ENCODE peak calls at places on chromosomes 1 and 21, in ten cellular contexts. One of them, this sample, is unnamed.

GRCh38 chr1:162732094-162732493 is 58.4 kb upstream of the HSD17B7 start:
- DNase-seq in SK-N-SH: no peak
- DNase-seq in IMR-90: no peak
- DNase-seq in CD8-positive, alpha-beta T cell: no peak
- DNase-seq in foreskin fibroblast: no peak
- DNase-seq in GM23338: no peak
- DNase-seq in neural progenitor cell: peak; percentile 20
- DNase-seq in GM12878: no peak
- DNase-seq in ovary: no peak
- DNase-seq in GM12864: no peak
- DNase-seq in this sample: no peak

GRCh38 chr1:52034050-52034384 is 407 bp upstream of the KTI12 start:
- DNase-seq in CD8-positive, alpha-beta T cell: no peak
- DNase-seq in GM23338: no peak
- DNase-seq in foreskin fibroblast: no peak
- DNase-seq in ovary: no peak
- DNase-seq in neural progenitor cell: no peak
- DNase-seq in IMR-90: no peak
- DNase-seq in GM12864: no peak
- DNase-seq in GM12878: no peak
- DNase-seq in SK-N-SH: no peak
- DNase-seq in this sample: no peak

GRCh38 chr1:28926629-28927441 is 12.5 kb downstream of the EPB41 start:
- DNase-seq in GM12878: peak; percentile 91
- DNase-seq in IMR-90: peak; percentile 4
- DNase-seq in foreskin fibroblast: no peak
- DNase-seq in neural progenitor cell: peak; percentile 23
- DNase-seq in ovary: no peak
- DNase-seq in GM12864: peak; percentile 86
- DNase-seq in SK-N-SH: no peak
- DNase-seq in GM23338: peak; percentile 16
- DNase-seq in CD8-positive, alpha-beta T cell: peak; percentile 45
- DNase-seq in this sample: peak; percentile 92

GRCh38 chr1:205505791-205506190 is 1.3 kb downstream of the CDK18 start:
- DNase-seq in SK-N-SH: no peak
- DNase-seq in neural progenitor cell: no peak
- DNase-seq in ovary: peak; percentile 59
- DNase-seq in CD8-positive, alpha-beta T cell: no peak
- DNase-seq in GM23338: no peak
- DNase-seq in IMR-90: no peak
- DNase-seq in foreskin fibroblast: no peak
- DNase-seq in GM12878: no peak
- DNase-seq in GM12864: no peak
- DNase-seq in this sample: no peak

GRCh38 chr1:151935154-151935553 is 25.8 kb upstream of the THEM4 start:
- DNase-seq in IMR-90: peak; percentile 41
- DNase-seq in GM23338: peak; percentile 19
- DNase-seq in GM12878: no peak
- DNase-seq in neural progenitor cell: no peak
- DNase-seq in foreskin fibroblast: peak; percentile 60
- DNase-seq in ovary: no peak
- DNase-seq in SK-N-SH: no peak
- DNase-seq in GM12864: no peak
- DNase-seq in CD8-positive, alpha-beta T cell: no peak
- DNase-seq in this sample: no peak

GRCh38 chr1:69858534-69858933 is 290.8 kb downstream of the LRRC7 start:
- DNase-seq in CD8-positive, alpha-beta T cell: no peak
- DNase-seq in ovary: no peak
- DNase-seq in SK-N-SH: no peak
- DNase-seq in IMR-90: no peak
- DNase-seq in neural progenitor cell: no peak
- DNase-seq in GM12864: no peak
- DNase-seq in foreskin fibroblast: peak; percentile 33
- DNase-seq in GM12878: no peak
- DNase-seq in GM23338: no peak
- DNase-seq in this sample: no peak

GRCh38 chr1:64757213-64757612 is 12.3 kb downstream of the RAVER2 start:
- DNase-seq in CD8-positive, alpha-beta T cell: no peak
- DNase-seq in GM12864: no peak
- DNase-seq in ovary: no peak
- DNase-seq in SK-N-SH: no peak
- DNase-seq in neural progenitor cell: no peak
- DNase-seq in GM12878: no peak
- DNase-seq in GM23338: no peak
- DNase-seq in IMR-90: no peak
- DNase-seq in foreskin fibroblast: no peak
- DNase-seq in this sample: no peak

GRCh38 chr1:106978477-106979322 is 77.8 kb upstream of the PRMT6 start:
- DNase-seq in GM23338: no peak
- DNase-seq in SK-N-SH: peak; percentile 29
- DNase-seq in foreskin fibroblast: peak; percentile 75
- DNase-seq in neural progenitor cell: no peak
- DNase-seq in IMR-90: peak; percentile 9
- DNase-seq in CD8-positive, alpha-beta T cell: no peak
- DNase-seq in ovary: no peak
- DNase-seq in GM12878: no peak
- DNase-seq in GM12864: no peak
- DNase-seq in this sample: no peak

GRCh38 chr1:115980998-115981993 is 5.0 kb downstream of the SLC22A15 start:
- DNase-seq in IMR-90: peak; percentile 16
- DNase-seq in foreskin fibroblast: peak; percentile 76
- DNase-seq in GM12878: no peak
- DNase-seq in GM12864: no peak
- DNase-seq in SK-N-SH: peak; percentile 73
- DNase-seq in neural progenitor cell: peak; percentile 77
- DNase-seq in GM23338: peak; percentile 90
- DNase-seq in CD8-positive, alpha-beta T cell: no peak
- DNase-seq in ovary: no peak
- DNase-seq in this sample: peak; percentile 44

GRCh38 chr1:6409733-6410132 is 10.0 kb downstream of the HES2 start:
- DNase-seq in neural progenitor cell: no peak
- DNase-seq in ovary: no peak
- DNase-seq in CD8-positive, alpha-beta T cell: no peak
- DNase-seq in IMR-90: no peak
- DNase-seq in GM12864: no peak
- DNase-seq in SK-N-SH: no peak
- DNase-seq in GM23338: no peak
- DNase-seq in GM12878: no peak
- DNase-seq in foreskin fibroblast: no peak
- DNase-seq in this sample: no peak

GRCh38 chr1:183609313-183609712 is 19.1 kb upstream of the NCF2 start:
- DNase-seq in GM12864: no peak
- DNase-seq in foreskin fibroblast: peak; percentile 88
- DNase-seq in GM12878: no peak
- DNase-seq in CD8-positive, alpha-beta T cell: no peak
- DNase-seq in GM23338: peak; percentile 31
- DNase-seq in SK-N-SH: peak; percentile 49
- DNase-seq in IMR-90: peak; percentile 81
- DNase-seq in ovary: peak; percentile 61
- DNase-seq in neural progenitor cell: peak; percentile 17
- DNase-seq in this sample: peak; percentile 83

GRCh38 chr1:100038401-100039306 is 68.9 kb downstream of the SLC35A3 start:
- DNase-seq in neural progenitor cell: peak; percentile 77
- DNase-seq in foreskin fibroblast: peak; percentile 71
- DNase-seq in GM23338: peak; percentile 57
- DNase-seq in ovary: peak; percentile 76
- DNase-seq in GM12878: no peak
- DNase-seq in IMR-90: peak; percentile 72
- DNase-seq in CD8-positive, alpha-beta T cell: peak; percentile 88
- DNase-seq in GM12864: peak; percentile 62
- DNase-seq in SK-N-SH: peak; percentile 82
- DNase-seq in this sample: peak; percentile 90

GRCh38 chr1:92536593-92537332 is 50.0 kb upstream of the GFI1 start:
- DNase-seq in IMR-90: peak; percentile 65
- DNase-seq in GM23338: no peak
- DNase-seq in foreskin fibroblast: peak; percentile 11
- DNase-seq in SK-N-SH: no peak
- DNase-seq in GM12864: peak; percentile 61
- DNase-seq in neural progenitor cell: no peak
- DNase-seq in GM12878: peak; percentile 82
- DNase-seq in ovary: no peak
- DNase-seq in CD8-positive, alpha-beta T cell: peak; percentile 22
- DNase-seq in this sample: peak; percentile 73

GRCh38 chr1:181352695-181353094 is 130.6 kb upstream of the CACNA1E start:
- DNase-seq in GM12864: no peak
- DNase-seq in ovary: no peak
- DNase-seq in GM12878: no peak
- DNase-seq in GM23338: no peak
- DNase-seq in SK-N-SH: no peak
- DNase-seq in IMR-90: no peak
- DNase-seq in CD8-positive, alpha-beta T cell: no peak
- DNase-seq in foreskin fibroblast: no peak
- DNase-seq in neural progenitor cell: no peak
- DNase-seq in this sample: no peak

GRCh38 chr1:26097696-26098095 is 13.9 kb upstream of the PDIK1L start:
- DNase-seq in foreskin fibroblast: peak; percentile 30
- DNase-seq in CD8-positive, alpha-beta T cell: no peak
- DNase-seq in GM23338: no peak
- DNase-seq in neural progenitor cell: no peak
- DNase-seq in GM12878: no peak
- DNase-seq in SK-N-SH: no peak
- DNase-seq in ovary: no peak
- DNase-seq in IMR-90: peak; percentile 55
- DNase-seq in GM12864: no peak
- DNase-seq in this sample: no peak

GRCh38 chr1:210448293-210448892 is 119.7 kb downstream of the HHAT start:
- DNase-seq in IMR-90: peak; percentile 69
- DNase-seq in GM12864: no peak
- DNase-seq in CD8-positive, alpha-beta T cell: no peak
- DNase-seq in SK-N-SH: peak; percentile 60
- DNase-seq in GM12878: no peak
- DNase-seq in foreskin fibroblast: peak; percentile 79
- DNase-seq in ovary: no peak
- DNase-seq in GM23338: peak; percentile 80
- DNase-seq in neural progenitor cell: peak; percentile 68
- DNase-seq in this sample: peak; percentile 57

DNA sequence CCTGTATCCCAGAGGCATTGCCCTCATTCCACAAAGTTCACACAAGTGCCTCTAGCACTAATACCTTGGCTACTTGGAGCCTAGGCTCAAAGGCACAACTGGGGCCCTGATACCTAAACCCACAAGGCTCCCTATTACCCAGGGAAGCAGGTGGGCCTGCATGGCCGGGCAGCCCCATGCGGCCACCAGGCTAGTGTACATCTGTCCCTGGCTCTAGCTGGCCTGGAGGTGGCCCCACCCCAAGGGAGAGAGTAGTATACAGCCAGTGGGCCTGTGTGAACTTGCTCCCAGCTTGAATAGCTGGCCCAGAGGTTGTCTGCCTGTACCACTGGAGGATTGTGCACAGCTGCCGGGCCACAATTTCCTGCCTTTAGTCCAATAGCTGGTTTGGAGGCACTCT is 52.2 kb downstream of the USP25 start:
- DNase-seq in CD8-positive, alpha-beta T cell: no peak
- DNase-seq in GM12864: no peak
- DNase-seq in ovary: no peak
- DNase-seq in foreskin fibroblast: no peak
- DNase-seq in GM23338: no peak
- DNase-seq in GM12878: no peak
- DNase-seq in IMR-90: no peak
- DNase-seq in SK-N-SH: no peak
- DNase-seq in neural progenitor cell: no peak
- DNase-seq in this sample: no peak
- TF ChIP-seq CTCF in CD8-positive, alpha-beta T cell: no peak
- TF ChIP-seq CTCF in GM12864: no peak
- TF ChIP-seq CTCF in ovary: no peak
- TF ChIP-seq CTCF in foreskin fibroblast: no peak
- TF ChIP-seq CTCF in GM23338: no peak
- TF ChIP-seq CTCF in GM12878: no peak
- TF ChIP-seq CTCF in IMR-90: no peak
- TF ChIP-seq CTCF in SK-N-SH: no peak
- TF ChIP-seq CTCF in neural progenitor cell: no peak
- TF ChIP-seq CTCF in this sample: no peak

DNA sequence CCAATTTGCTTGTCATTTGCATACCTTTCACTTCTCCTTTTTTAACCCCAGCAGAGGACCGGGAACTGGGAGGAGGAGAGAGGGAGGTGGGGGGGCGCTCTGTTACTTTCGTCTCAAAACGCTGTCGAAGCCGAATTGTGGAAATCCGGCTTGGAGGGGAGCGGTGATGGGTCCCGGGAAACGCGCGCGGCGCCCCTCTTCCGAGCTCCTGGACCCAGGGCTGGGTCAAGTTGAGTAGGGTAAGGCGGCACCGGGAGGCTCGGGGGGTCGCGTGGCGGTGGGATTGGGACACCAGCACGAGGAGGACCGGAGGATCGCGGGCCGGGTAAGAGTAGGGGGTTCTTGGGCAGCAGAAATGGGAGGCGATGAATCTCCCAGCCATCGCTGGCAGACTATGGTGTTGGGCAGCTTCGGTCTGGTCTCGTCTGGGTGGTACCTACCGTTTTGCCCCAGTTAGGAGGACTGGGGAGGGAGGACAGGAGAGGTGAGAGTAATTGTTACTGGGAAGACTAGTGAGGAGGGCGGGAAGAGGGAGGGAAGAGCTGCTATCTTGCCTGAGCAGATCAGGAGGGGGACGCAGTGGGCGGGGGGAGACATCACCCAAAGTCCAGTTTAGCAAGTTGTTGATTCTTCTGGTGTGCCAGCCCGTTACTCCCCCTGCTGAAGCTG is 1.4 kb downstream of the PROX1 start:
- DNase-seq in IMR-90: no peak
- DNase-seq in ovary: peak; percentile 66
- DNase-seq in GM23338: peak; percentile 81
- DNase-seq in SK-N-SH: peak; percentile 53
- DNase-seq in foreskin fibroblast: peak; percentile 27
- DNase-seq in neural progenitor cell: peak; percentile 58
- DNase-seq in CD8-positive, alpha-beta T cell: no peak
- DNase-seq in GM12878: no peak
- DNase-seq in GM12864: no peak
- DNase-seq in this sample: peak; percentile 24
- H3K4me3 ChIP-seq in IMR-90: peak overlapping the region; percentile 51
- H3K4me3 ChIP-seq in ovary: peak overlapping the region; percentile 53
- H3K4me3 ChIP-seq in GM23338: peak overlapping the region; percentile 80
- H3K4me3 ChIP-seq in SK-N-SH: peak overlapping the region; percentile 67
- H3K4me3 ChIP-seq in foreskin fibroblast: peak overlapping the region; percentile 65
- H3K4me3 ChIP-seq in neural progenitor cell: peak overlapping the region; percentile 77
- H3K4me3 ChIP-seq in CD8-positive, alpha-beta T cell: no peak overlapping the region
- H3K4me3 ChIP-seq in GM12878: peak overlapping the region; percentile 55
- H3K4me3 ChIP-seq in GM12864: peak overlapping the region; percentile 55
- H3K4me3 ChIP-seq in this sample: peak overlapping the region; percentile 48

GRCh38 chr21:33967086-33967571 is 51.5 kb upstream of the ATP5PO start:
- DNase-seq in ovary: no peak
- DNase-seq in GM12878: no peak
- DNase-seq in CD8-positive, alpha-beta T cell: no peak
- DNase-seq in GM12864: no peak
- DNase-seq in IMR-90: no peak
- DNase-seq in GM23338: no peak
- DNase-seq in foreskin fibroblast: no peak
- DNase-seq in SK-N-SH: no peak
- DNase-seq in neural progenitor cell: no peak
- DNase-seq in this sample: no peak
- TF ChIP-seq CTCF in ovary: no peak
- TF ChIP-seq CTCF in GM12878: no peak
- TF ChIP-seq CTCF in CD8-positive, alpha-beta T cell: no peak
- TF ChIP-seq CTCF in GM12864: no peak
- TF ChIP-seq CTCF in IMR-90: no peak
- TF ChIP-seq CTCF in GM23338: no peak
- TF ChIP-seq CTCF in foreskin fibroblast: no peak
- TF ChIP-seq CTCF in SK-N-SH: no peak
- TF ChIP-seq CTCF in neural progenitor cell: no peak
- TF ChIP-seq CTCF in this sample: no peak

GRCh38 chr1:153532769-153533599 is 2.8 kb downstream of the S100A6 start:
- DNase-seq in IMR-90: peak; percentile 84
- DNase-seq in CD8-positive, alpha-beta T cell: peak; percentile 75
- DNase-seq in GM12864: no peak
- DNase-seq in GM12878: no peak
- DNase-seq in ovary: peak; percentile 92
- DNase-seq in foreskin fibroblast: peak; percentile 96
- DNase-seq in SK-N-SH: no peak
- DNase-seq in neural progenitor cell: peak; percentile 95
- DNase-seq in GM23338: peak; percentile 97
- DNase-seq in this sample: peak; percentile 56
- H3K4me3 ChIP-seq in IMR-90: peak overlapping the region; percentile 8
- H3K4me3 ChIP-seq in CD8-positive, alpha-beta T cell: peak overlapping the region; percentile 33
- H3K4me3 ChIP-seq in GM12864: no peak overlapping the region
- H3K4me3 ChIP-seq in GM12878: no peak overlapping the region
- H3K4me3 ChIP-seq in ovary: peak overlapping the region; percentile 56
- H3K4me3 ChIP-seq in foreskin fibroblast: peak overlapping the region; percentile 100
- H3K4me3 ChIP-seq in SK-N-SH: no peak overlapping the region
- H3K4me3 ChIP-seq in neural progenitor cell: peak overlapping the region; percentile 31
- H3K4me3 ChIP-seq in GM23338: peak overlapping the region; percentile 55
- H3K4me3 ChIP-seq in this sample: no peak overlapping the region